ENCODE peak calls at places on chromosomes 1 and 21, in ten cellular contexts. Y, T, R, V, G, N, P, C, K and X are unnamed samples.

GRCh38 chr1:242225770-242226573 is 227.1 kb upstream of the MAP1LC3C start:
- DNase-seq in T (no peak), P (no peak), K (no peak), G (no peak), R (no peak), C (no peak), Y (no peak), N (no peak), V (no peak), X (no peak)

GRCh38 chr1:41513388-41513745 is 28.9 kb upstream of the EDN2 start:
- DNase-seq in P (no peak), T (no peak), R (no peak), K (no peak), N (no peak), V (peak), G (peak), Y (no peak), C (peak), X (no peak)

GRCh38 chr21:35398366-35398982 is 349.4 kb upstream of the RUNX1 start:
- DNase-seq in C (no peak), Y (no peak), R (no peak), K (no peak), V (no peak), T (no peak), P (no peak), N (no peak), G (no peak), X (no peak)

GRCh38 chr1:223707270-223708000 is 4.9 kb upstream of the CAPN2 start:
- DNase-seq in Y (peak), K (no peak), C (no peak), V (peak), P (no peak), T (peak), R (peak), N (peak), G (no peak), X (no peak)

GRCh38 chr1:111604931-111605330 is 14.7 kb upstream of the RAP1A start:
- DNase-seq in C (no peak), K (no peak), R (no peak), T (no peak), P (no peak), Y (no peak), V (no peak), N (no peak), G (no peak), X (no peak)

GRCh38 chr1:152817309-152817708 is 5.5 kb downstream of the LCE1B start:
- DNase-seq in P (no peak), N (no peak), K (no peak), R (no peak), Y (no peak), G (no peak), V (no peak), C (no peak), T (no peak), X (no peak)

GRCh38 chr1:7991504-7992440 is 30.3 kb downstream of the PARK7 start:
- DNase-seq in C (no peak), T (no peak), N (no peak), G (no peak), P (no peak), Y (no peak), V (peak), R (no peak), K (no peak), X (no peak)

GRCh38 chr1:63663301-63663700 is 70.1 kb downstream of the PGM1 start:
- DNase-seq in R (no peak), Y (no peak), N (no peak), G (no peak), K (no peak), V (no peak), C (no peak), P (no peak), T (no peak), X (no peak)

GRCh38 chr1:43274125-43274803 is 4.5 kb downstream of the TMEM125 start:
- DNase-seq in T (no peak), G (no peak), Y (no peak), P (no peak), V (peak), N (peak), C (peak), R (no peak), K (no peak), X (no peak)

GRCh38 chr1:5105744-5106143 is 451.3 kb downstream of the AJAP1 start:
- DNase-seq in P (no peak), N (no peak), Y (no peak), T (no peak), G (no peak), V (no peak), R (no peak), C (no peak), K (no peak), X (no peak)

GRCh38 chr1:9699361-9699760 is 47.8 kb downstream of the PIK3CD start:
- DNase-seq in Y (no peak), R (no peak), G (no peak), P (no peak), C (no peak), N (no peak), V (no peak), K (no peak), T (no peak), X (no peak)

GRCh38 chr1:119702384-119702783 is 9.3 kb upstream of the PHGDH start:
- DNase-seq in C (no peak), T (no peak), P (no peak), N (no peak), Y (no peak), K (no peak), G (no peak), V (no peak), R (no peak), X (no peak)

GRCh38 chr1:1402081-1402900 is 3.2 kb upstream of the CCNL2 start:
- DNase-seq in Y (no peak), V (peak), R (peak), C (peak), G (no peak), T (no peak), K (no peak), P (no peak), N (peak), X (peak)

GRCh38 chr1:199084293-199084692 is 445.5 kb downstream of the PTPRC start:
- DNase-seq in T (no peak), K (no peak), R (peak), P (no peak), N (no peak), C (no peak), Y (no peak), V (peak), G (no peak), X (no peak)

GRCh38 chr1:174680101-174680500 is 232.3 kb downstream of the GPR52 start:
- DNase-seq in T (no peak), V (no peak), C (no peak), N (no peak), R (no peak), Y (no peak), K (no peak), P (no peak), G (no peak), X (no peak)

GRCh38 chr1:65799601-65800000 is 6.9 kb downstream of the PDE4B start:
- DNase-seq in K (no peak), N (no peak), Y (no peak), V (no peak), P (no peak), R (no peak), C (no peak), G (no peak), T (no peak), X (no peak)

GRCh38 chr1:52542085-52542688 is 10.7 kb downstream of the TUT4 start:
- DNase-seq in R (no peak), T (no peak), N (no peak), G (no peak), Y (no peak), K (no peak), V (no peak), P (no peak), C (no peak), X (no peak)

GRCh38 chr1:109984456-109985250 is at the start of gene AHCYL1:
- DNase-seq in Y (peak), R (peak), P (peak), V (peak), G (peak), T (peak), C (peak), K (peak), N (peak), X (peak)

GRCh38 chr1:224631471-224632105 is 15.5 kb downstream of the CNIH3 start:
- DNase-seq in C (no peak), N (no peak), K (no peak), T (no peak), P (no peak), R (no peak), V (no peak), G (no peak), Y (no peak), X (no peak)

GRCh38 chr1:211611818-211612217 is 32.9 kb upstream of the SLC30A1 start:
- DNase-seq in N (no peak), V (no peak), G (no peak), R (no peak), Y (no peak), K (no peak), C (no peak), T (no peak), P (no peak), X (no peak)

GRCh38 chr1:237448042-237448441 is 406.1 kb downstream of the RYR2 start:
- DNase-seq in G (no peak), R (no peak), Y (no peak), V (no peak), K (no peak), C (no peak), P (no peak), T (no peak), N (no peak), X (no peak)

GRCh38 chr1:85427844-85428243 is 37.1 kb downstream of the DDAH1 start:
- DNase-seq in N (no peak), V (no peak), C (no peak), G (no peak), R (no peak), K (no peak), Y (no peak), T (no peak), P (no peak), X (no peak)

GRCh38 chr1:184300446-184300845 is 86.4 kb upstream of the C1orf21 start:
- DNase-seq in C (no peak), T (no peak), K (no peak), Y (no peak), P (no peak), V (no peak), G (no peak), N (peak), R (peak), X (no peak)

GRCh38 chr1:71047635-71048607 is at the start of gene PTGER3:
- DNase-seq in C (peak), R (no peak), N (no peak), V (peak), G (no peak), P (peak), K (no peak), T (peak), Y (peak), X (no peak)

GRCh38 chr1:115577513-115577912 is 64.3 kb upstream of the VANGL1 start:
- DNase-seq in T (no peak), R (no peak), G (no peak), V (no peak), C (no peak), Y (no peak), K (no peak), N (no peak), P (no peak), X (no peak)

GRCh38 chr1:44632511-44633072 is 41.7 kb downstream of the TMEM53 start:
- DNase-seq in N (no peak), T (no peak), V (peak), C (peak), K (no peak), Y (no peak), P (no peak), G (no peak), R (no peak), X (no peak)

GRCh38 chr21:36075953-36076352 is 6.1 kb downstream of the CBR1 start:
- DNase-seq in P (no peak), Y (no peak), N (no peak), T (no peak), G (no peak), V (no peak), C (no peak), K (no peak), R (no peak), X (no peak)

GRCh38 chr1:87325982-87326738 is 2.5 kb upstream of the LMO4 start:
- DNase-seq in C (peak), N (peak), G (no peak), Y (no peak), K (no peak), T (peak), P (no peak), R (no peak), V (peak), X (no peak)

GRCh38 chr1:57361516-57361915 is 62.3 kb downstream of the DAB1 start:
- DNase-seq in R (no peak), Y (no peak), C (no peak), P (no peak), N (no peak), V (no peak), T (no peak), G (no peak), K (no peak), X (no peak)

GRCh38 chr1:12063141-12064072 is at the start of gene TNFRSF8:
- DNase-seq in P (no peak), R (no peak), T (no peak), V (peak), N (no peak), K (no peak), Y (no peak), G (no peak), C (peak), X (peak)

GRCh38 chr1:157993179-157994080 is at the start of gene KIRREL1:
- DNase-seq in V (peak), G (no peak), C (no peak), Y (peak), T (peak), K (no peak), P (no peak), N (peak), R (no peak), X (no peak)

GRCh38 chr1:119648620-119649004 is 546 bp upstream of the ZNF697 start:
- DNase-seq in C (no peak), V (peak), Y (no peak), K (no peak), T (no peak), P (no peak), R (no peak), N (peak), G (no peak), X (no peak)

GRCh38 chr1:232385221-232385620 is 244.7 kb downstream of the SIPA1L2 start:
- DNase-seq in K (no peak), Y (no peak), C (no peak), R (peak), G (no peak), P (no peak), N (no peak), T (no peak), V (no peak), X (peak)